ENCODE peak calls at places on chromosomes 12 and 14, in ten cellular contexts. S is right cardiac atrium; P is breast epithelium; A is left ventricle myocardium inferior; L is foreskin keratinocyte; K is heart left ventricle; W is CD8-positive, alpha-beta T cell; J is CD4-positive, CD25-positive, alpha-beta regulatory T cell; F is mesenchymal stem cell; X is small intestine. I is an unnamed sample. For H3K4me1, the result is how much of the 10 kb centered on the place peaks cover.

GRCh38 chr12:96136129-96136528 is 58.0 kb upstream of the ELK3 start:
- DNase-seq in S (no peak), P (peak), A (no peak), L (no peak), K (no peak), W (no peak), J (no peak), F (peak), X (no peak), I (no peak)

GRCh38 chr14:94345344-94346072 is 22.4 kb upstream of the SERPINA6 start:
- DNase-seq in S (no peak), P (no peak), A (no peak), L (peak), K (no peak), W (no peak), J (no peak), F (peak), X (peak), I (peak)

GRCh38 chr14:63642229-63642611 is 549 bp upstream of the WDR89 start:
- DNase-seq in S (peak), P (peak), A (peak), L (peak), K (peak), W (peak), J (peak), F (peak), X (peak), I (peak)

GRCh38 chr12:112005419-112006395 is 7.3 kb downstream of the TMEM116 start:
- DNase-seq in S (no peak), P (peak), A (no peak), L (no peak), K (no peak), W (no peak), J (no peak), F (peak), X (peak), I (no peak)

GRCh38 chr12:28489256-28489655 is 299.0 kb downstream of the CCDC91 start:
- DNase-seq in S (no peak), P (no peak), A (no peak), L (peak), K (no peak), W (no peak), J (no peak), F (no peak), X (no peak), I (no peak)

GRCh38 chr12:5506821-5507231 is 74.9 kb downstream of the NTF3 start:
- DNase-seq in S (peak), P (no peak), A (peak), L (no peak), K (peak), W (no peak), J (no peak), F (peak), X (no peak), I (no peak)

GRCh38 chr12:100221523-100221922 is 20.9 kb downstream of the ACTR6 start:
- DNase-seq in S (no peak), P (no peak), A (no peak), L (no peak), K (no peak), W (no peak), J (no peak), F (no peak), X (no peak), I (no peak)

GRCh38 chr12:40730281-40730680 is 38.0 kb downstream of the CNTN1 start:
- DNase-seq in S (no peak), P (no peak), A (no peak), L (peak), K (no peak), W (no peak), J (no peak), F (no peak), X (no peak), I (no peak)

GRCh38 chr14:30656190-30656632 is 34.1 kb downstream of the SCFD1 start:
- DNase-seq in S (peak), P (no peak), A (no peak), L (peak), K (no peak), W (no peak), J (peak), F (peak), X (peak), I (no peak)

GRCh38 chr12:57416039-57416996 is 14.5 kb downstream of the R3HDM2 start:
- DNase-seq in S (no peak), P (no peak), A (no peak), L (peak), K (no peak), W (no peak), J (no peak), F (peak), X (no peak), I (no peak)

GRCh38 chr14:89237923-89238529 is 179.0 kb downstream of the FOXN3 start:
- DNase-seq in S (no peak), P (no peak), A (no peak), L (no peak), K (no peak), W (no peak), J (no peak), F (no peak), X (no peak), I (no peak)

GRCh38 chr14:32038876-32039275 is 38.2 kb upstream of the ARHGAP5 start:
- DNase-seq in S (no peak), P (no peak), A (no peak), L (no peak), K (no peak), W (no peak), J (no peak), F (peak), X (no peak), I (no peak)

GRCh38 chr12:124506145-124506831 is 61.1 kb downstream of the NCOR2 start:
- DNase-seq in S (peak), P (peak), A (peak), L (no peak), K (peak), W (no peak), J (no peak), F (peak), X (peak), I (no peak)

GRCh38 chr12:91327136-91327535 is 144.5 kb upstream of the DCN start:
- DNase-seq in S (no peak), P (no peak), A (no peak), L (no peak), K (no peak), W (no peak), J (no peak), F (no peak), X (no peak), I (no peak)

DNA sequence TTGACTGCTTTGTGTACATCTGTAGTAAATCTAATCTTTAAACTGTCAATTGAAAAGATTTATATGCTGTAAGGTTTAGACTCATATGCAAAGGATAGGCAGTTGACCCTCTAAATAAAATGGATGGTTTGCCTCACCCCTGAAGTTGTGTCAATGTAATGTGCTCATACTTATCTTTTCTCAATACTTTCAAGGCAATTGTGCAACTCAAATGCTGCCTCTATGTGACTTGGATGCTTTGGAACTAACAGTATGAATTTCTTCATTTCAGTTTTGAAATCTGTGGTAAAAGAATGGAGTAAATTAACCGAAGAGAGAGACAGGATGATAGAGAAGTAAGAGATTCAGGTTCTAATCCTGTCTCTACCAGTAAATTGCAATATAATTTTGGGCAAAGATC is 9.7 kb downstream of the PDE6H start:
- DNase-seq in S (no peak), P (no peak), A (no peak), L (no peak), K (no peak), W (no peak), J (no peak), F (peak), X (no peak), I (no peak)
- H3K4me1 ChIP-seq in S (under half), P (under half), A (under half), L (under half), K (under half), W (half or more), J (under half), F (under half), X (under half), I (under half)

DNA sequence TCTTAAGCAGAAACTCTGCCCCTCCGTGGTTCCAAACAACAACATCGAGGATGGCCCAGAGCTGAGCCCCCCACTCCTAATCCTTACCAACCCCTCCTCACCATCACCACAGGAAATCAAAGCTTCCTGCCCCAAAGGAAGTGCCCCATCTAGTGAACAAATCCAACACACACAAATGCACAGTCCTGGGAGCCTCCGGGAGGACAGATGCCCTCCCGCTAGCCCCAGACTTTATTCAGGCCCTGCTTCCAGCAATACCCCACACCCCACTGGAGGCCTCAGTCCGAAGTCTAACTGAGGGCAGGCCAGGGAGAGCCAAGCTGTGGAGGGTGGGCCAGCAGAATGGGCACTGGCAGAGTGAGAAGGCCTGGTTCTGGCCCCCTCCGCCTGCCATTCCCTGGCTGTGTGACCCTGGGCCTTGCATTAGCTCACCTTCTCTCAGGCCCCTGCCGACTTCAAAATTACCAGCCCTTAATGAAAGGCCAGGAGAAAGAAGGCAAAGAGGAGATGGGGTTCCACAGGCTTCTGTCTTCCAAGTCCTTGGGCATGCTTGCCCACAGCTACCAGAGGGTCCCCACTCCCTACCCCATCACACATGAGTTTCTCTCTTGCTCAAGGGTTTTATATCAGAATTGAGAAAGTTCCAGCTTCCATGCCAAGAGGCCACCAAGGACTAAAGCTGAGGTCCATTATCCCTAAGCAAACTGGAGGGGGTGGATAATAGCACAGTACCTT is 2.3 kb downstream of the HDAC7 start:
- DNase-seq in S (peak), P (no peak), A (no peak), L (no peak), K (no peak), W (no peak), J (no peak), F (peak), X (no peak), I (no peak)
- H3K4me1 ChIP-seq in S (under half), P (half or more), A (half or more), L (under half), K (half or more), W (half or more), J (half or more), F (half or more), X (under half), I (half or more)

GRCh38 chr14:105410642-105411016 is 9.0 kb upstream of the MTA1 start:
- DNase-seq in S (no peak), P (no peak), A (no peak), L (no peak), K (no peak), W (no peak), J (no peak), F (no peak), X (no peak), I (no peak)
- H3K4me1 ChIP-seq in S (under half), P (under half), A (under half), L (under half), K (under half), W (under half), J (under half), F (under half), X (under half), I (under half)

DNA sequence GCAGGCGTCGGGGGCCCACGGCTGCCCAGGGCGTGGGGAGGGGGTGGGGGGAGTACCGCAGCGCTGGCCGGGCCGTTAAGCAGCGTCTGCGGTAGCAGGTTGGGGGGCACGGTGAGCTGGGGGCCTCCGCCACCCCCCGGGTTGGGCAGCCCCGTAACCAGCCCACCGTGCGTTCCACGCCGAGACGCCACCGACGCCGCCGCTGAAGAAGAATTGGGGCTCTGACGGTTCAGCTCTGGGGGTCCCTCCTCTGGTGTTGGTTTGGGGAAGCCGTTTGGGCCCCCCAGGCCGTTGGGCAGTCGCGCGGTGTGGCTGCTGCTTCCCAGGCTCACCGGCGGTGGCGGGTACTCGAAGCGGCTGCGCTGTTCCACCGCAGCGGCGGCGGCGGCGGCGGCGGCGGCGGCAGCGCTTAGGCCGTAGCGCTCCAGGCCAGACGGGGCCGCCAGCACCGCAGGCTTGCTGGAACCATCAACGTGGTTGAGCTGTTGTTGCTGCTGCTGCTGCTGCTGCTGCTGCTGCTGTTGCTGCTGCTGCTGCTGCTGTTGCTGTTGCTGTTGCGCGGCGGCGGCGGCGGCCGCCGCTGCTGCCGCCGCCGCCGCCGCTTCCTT is 1.5 kb downstream of the IRF2BPL start:
- DNase-seq in S (peak), P (no peak), A (peak), L (no peak), K (peak), W (peak), J (peak), F (peak), X (peak), I (no peak)
- H3K4me1 ChIP-seq in S (under half), P (under half), A (half or more), L (under half), K (half or more), W (half or more), J (half or more), F (under half), X (under half), I (half or more)

DNA sequence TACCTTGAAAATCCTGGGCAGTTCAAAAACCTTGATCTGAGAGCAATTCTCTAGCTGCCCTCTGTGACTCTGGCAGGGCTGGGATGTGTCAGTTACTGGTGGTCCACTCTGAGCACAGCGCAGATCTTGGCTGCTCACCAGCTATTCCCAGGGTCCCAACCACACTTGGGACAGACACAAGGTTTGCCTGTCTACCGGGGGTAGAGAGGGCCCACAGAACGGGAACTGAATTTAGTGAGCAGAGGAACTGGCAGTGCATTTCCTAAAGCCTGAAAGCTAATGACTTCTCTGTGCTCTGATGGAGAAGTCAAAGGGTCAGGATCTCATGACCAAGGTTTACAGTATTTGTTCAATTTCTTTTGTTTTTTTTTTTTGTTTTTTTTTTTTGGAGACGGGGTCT is 2.6 kb downstream of the PDE6H start:
- DNase-seq in S (peak), P (no peak), A (no peak), L (no peak), K (no peak), W (no peak), J (no peak), F (no peak), X (no peak), I (no peak)
- H3K4me1 ChIP-seq in S (under half), P (under half), A (under half), L (under half), K (under half), W (under half), J (under half), F (under half), X (under half), I (under half)

DNA sequence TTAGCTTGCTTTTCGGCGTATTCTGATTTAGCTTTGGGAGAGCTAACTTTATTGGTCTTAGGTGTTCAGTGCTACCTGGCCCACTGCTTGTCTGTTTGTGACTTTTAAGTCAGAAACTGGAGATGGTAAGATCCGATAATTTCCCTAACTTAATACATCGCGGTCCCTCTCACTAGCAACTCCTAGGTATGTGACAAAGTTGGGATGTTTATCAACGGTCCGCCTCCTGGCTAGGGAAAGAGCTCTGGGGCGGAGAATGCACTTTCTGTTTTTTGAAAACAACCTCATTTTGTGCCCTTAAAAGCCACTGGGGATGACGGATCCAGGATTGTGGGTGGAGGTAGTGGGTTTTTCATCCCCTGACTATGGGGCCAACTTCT is 1.2 kb downstream of the CDKN1B start:
- DNase-seq in S (no peak), P (no peak), A (no peak), L (peak), K (peak), W (no peak), J (no peak), F (peak), X (no peak), I (peak)
- H3K4me1 ChIP-seq in S (under half), P (under half), A (half or more), L (under half), K (half or more), W (half or more), J (half or more), F (under half), X (under half), I (half or more)

GRCh38 chr14:77609902-77610301 is 6.5 kb downstream of the SPTLC2 start:
- DNase-seq in S (no peak), P (no peak), A (no peak), L (no peak), K (no peak), W (no peak), J (no peak), F (no peak), X (no peak), I (no peak)
- H3K4me1 ChIP-seq in S (under half), P (under half), A (under half), L (under half), K (under half), W (under half), J (under half), F (under half), X (under half), I (under half)

GRCh38 chr12:120886194-120887018 is 17.8 kb downstream of the SPPL3 start:
- DNase-seq in S (no peak), P (no peak), A (no peak), L (no peak), K (no peak), W (no peak), J (no peak), F (no peak), X (no peak), I (no peak)

GRCh38 chr12:120884644-120885043 is 19.5 kb downstream of the SPPL3 start:
- DNase-seq in S (no peak), P (no peak), A (no peak), L (no peak), K (no peak), W (no peak), J (no peak), F (no peak), X (no peak), I (no peak)

GRCh38 chr12:120890963-120891362 is 13.2 kb downstream of the SPPL3 start:
- DNase-seq in S (no peak), P (no peak), A (no peak), L (no peak), K (no peak), W (no peak), J (no peak), F (peak), X (no peak), I (no peak)

GRCh38 chr12:120885521-120885920 is 18.6 kb downstream of the SPPL3 start:
- DNase-seq in S (no peak), P (no peak), A (no peak), L (no peak), K (no peak), W (no peak), J (no peak), F (no peak), X (no peak), I (no peak)

DNA sequence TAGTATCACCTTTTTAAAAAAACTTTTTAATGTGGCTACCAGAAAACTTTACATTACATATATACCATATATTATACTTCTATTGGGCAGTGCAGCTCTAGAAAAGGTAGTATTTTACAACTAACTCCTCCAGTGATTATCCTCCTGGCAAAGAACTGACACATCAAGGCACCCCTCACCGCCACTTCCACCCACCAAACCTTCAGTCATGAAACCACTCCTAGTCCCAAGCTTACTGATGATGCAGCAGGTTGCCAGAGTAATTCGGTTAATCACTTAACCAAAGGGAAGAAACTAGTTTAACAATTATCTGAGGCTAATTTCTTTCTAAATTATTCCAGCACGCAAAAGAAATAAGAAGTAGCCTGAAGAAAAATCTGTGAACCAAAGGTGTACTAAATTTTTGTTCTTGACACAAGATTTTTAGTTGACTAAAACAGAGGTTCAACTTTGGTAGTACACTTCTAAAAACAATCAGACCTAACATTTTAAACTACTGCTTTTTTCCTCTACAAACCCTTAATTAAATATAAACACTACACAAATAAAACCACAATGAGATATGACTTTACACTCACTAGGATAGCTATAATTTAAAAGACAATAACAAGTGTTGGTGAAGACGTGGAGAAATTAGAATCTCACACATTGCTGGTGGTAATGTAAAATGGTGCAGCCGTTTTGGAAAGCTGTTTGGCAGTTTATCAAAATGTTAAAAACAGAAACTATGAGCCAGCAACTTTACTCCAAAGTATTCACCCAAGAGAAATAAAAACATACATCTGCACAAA is 16.7 kb downstream of the SPPL3 start:
- DNase-seq in S (no peak), P (no peak), A (no peak), L (no peak), K (no peak), W (no peak), J (no peak), F (no peak), X (no peak), I (no peak)
- H3K4me1 ChIP-seq in S (under half), P (under half), A (under half), L (under half), K (under half), W (under half), J (under half), F (under half), X (under half), I (under half)

I was measured in esophagus muscularis mucosa.